ENCODE peak calls at places on chromosomes 5 and 9, in four cellular contexts. One of them, this sample, is unnamed.

GRCh38 chr5:165029471-165029870 is 1524.1 kb downstream of the MAT2B start:
- DNase-seq in HepG2: peak; percentile 6
- DNase-seq in GM12878: no peak
- DNase-seq in H1: peak; percentile 21
- DNase-seq in this sample: no peak

GRCh38 chr5:95669540-95669939 is 13.3 kb downstream of the SPATA9 start:
- DNase-seq in GM12878: no peak
- DNase-seq in HepG2: no peak
- DNase-seq in H1: no peak
- DNase-seq in this sample: no peak

GRCh38 chr9:131734165-131734610 is 5.7 kb downstream of the RAPGEF1 start:
- DNase-seq in GM12878: no peak
- DNase-seq in HepG2: no peak
- DNase-seq in H1: no peak
- DNase-seq in this sample: no peak

GRCh38 chr9:38339087-38339486 is 53.4 kb upstream of the ALDH1B1 start:
- DNase-seq in HepG2: no peak
- DNase-seq in H1: no peak
- DNase-seq in GM12878: peak; percentile 31
- DNase-seq in this sample: no peak

GRCh38 chr5:177256296-177256695 is 47.2 kb downstream of the RAB24 start:
- DNase-seq in H1: no peak
- DNase-seq in HepG2: no peak
- DNase-seq in GM12878: no peak
- DNase-seq in this sample: no peak

GRCh38 chr9:36074870-36075532 is 38.3 kb downstream of the RECK start:
- DNase-seq in GM12878: no peak
- DNase-seq in H1: no peak
- DNase-seq in HepG2: peak; percentile 17
- DNase-seq in this sample: no peak

GRCh38 chr5:113245427-113246052 is 189.2 kb downstream of the TSSK1B start:
- DNase-seq in GM12878: no peak
- DNase-seq in H1: no peak
- DNase-seq in HepG2: no peak
- DNase-seq in this sample: no peak

GRCh38 chr9:109765821-109766220 is 14.2 kb upstream of the PALM2AKAP2 start:
- DNase-seq in HepG2: no peak
- DNase-seq in GM12878: no peak
- DNase-seq in H1: no peak
- DNase-seq in this sample: no peak

GRCh38 chr5:155839251-155840037 is 487.5 kb upstream of the SGCD start:
- DNase-seq in HepG2: no peak
- DNase-seq in GM12878: no peak
- DNase-seq in H1: no peak
- DNase-seq in this sample: peak; percentile 13

GRCh38 chr9:27473135-27473534 is 51.0 kb upstream of the IFNK start:
- DNase-seq in H1: no peak
- DNase-seq in GM12878: no peak
- DNase-seq in HepG2: no peak
- DNase-seq in this sample: no peak

GRCh38 chr5:123116063-123116462 is 27.0 kb downstream of the PRDM6 start:
- DNase-seq in GM12878: no peak
- DNase-seq in HepG2: no peak
- DNase-seq in H1: no peak
- DNase-seq in this sample: no peak

GRCh38 chr9:134287591-134288518 is 38.4 kb upstream of the RXRA start:
- DNase-seq in GM12878: no peak
- DNase-seq in HepG2: no peak
- DNase-seq in H1: no peak
- DNase-seq in this sample: no peak

GRCh38 chr9:69325409-69326212 is 596 bp downstream of the ENTREP1 start:
- DNase-seq in GM12878: no peak
- DNase-seq in HepG2: no peak
- DNase-seq in H1: no peak
- DNase-seq in this sample: no peak

GRCh38 chr9:127943746-127944145 is 6.1 kb upstream of the DPM2 start:
- DNase-seq in GM12878: no peak
- DNase-seq in H1: peak; percentile 79
- DNase-seq in HepG2: peak; percentile 61
- DNase-seq in this sample: peak; percentile 68

DNA sequence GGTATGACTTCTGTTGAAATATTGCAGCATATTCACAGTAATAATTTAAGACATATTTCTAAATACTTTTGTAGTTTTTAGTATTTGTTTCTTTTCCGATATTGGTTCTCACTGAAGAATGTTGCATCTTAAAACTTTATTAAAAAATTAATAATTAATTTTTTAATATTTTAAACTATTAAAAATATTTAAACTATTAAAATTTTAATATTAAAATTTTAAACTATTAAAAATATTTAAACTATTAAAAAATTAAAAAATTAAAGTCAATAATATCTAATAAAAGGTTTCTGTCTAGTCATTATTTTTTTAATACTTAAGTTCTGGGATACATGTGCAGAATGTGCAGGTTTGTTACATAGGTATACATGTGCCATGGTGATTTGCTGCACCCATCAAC is 149.3 kb upstream of the CCNH start:
- DNase-seq in H1: no peak
- DNase-seq in HepG2: no peak
- DNase-seq in GM12878: no peak
- DNase-seq in this sample: no peak
- TF ChIP-seq SUZ12 in H1: no peak
- TF ChIP-seq SUZ12 in HepG2: no peak
- TF ChIP-seq SUZ12 in GM12878: no peak
- TF ChIP-seq SUZ12 in this sample: no peak

GRCh38 chr9:121654497-121655140 is 3.2 kb downstream of the DAB2IP start:
- DNase-seq in HepG2: no peak
- DNase-seq in GM12878: no peak
- DNase-seq in H1: no peak
- DNase-seq in this sample: no peak
- H3K27me3 ChIP-seq in HepG2: no peaks in the 10 kb centered on the region
- H3K27me3 ChIP-seq in GM12878: peaks cover 22% of the 10 kb centered on the region
- H3K27me3 ChIP-seq in H1: no peaks in the 10 kb centered on the region
- H3K27me3 ChIP-seq in this sample: no peaks in the 10 kb centered on the region

DNA sequence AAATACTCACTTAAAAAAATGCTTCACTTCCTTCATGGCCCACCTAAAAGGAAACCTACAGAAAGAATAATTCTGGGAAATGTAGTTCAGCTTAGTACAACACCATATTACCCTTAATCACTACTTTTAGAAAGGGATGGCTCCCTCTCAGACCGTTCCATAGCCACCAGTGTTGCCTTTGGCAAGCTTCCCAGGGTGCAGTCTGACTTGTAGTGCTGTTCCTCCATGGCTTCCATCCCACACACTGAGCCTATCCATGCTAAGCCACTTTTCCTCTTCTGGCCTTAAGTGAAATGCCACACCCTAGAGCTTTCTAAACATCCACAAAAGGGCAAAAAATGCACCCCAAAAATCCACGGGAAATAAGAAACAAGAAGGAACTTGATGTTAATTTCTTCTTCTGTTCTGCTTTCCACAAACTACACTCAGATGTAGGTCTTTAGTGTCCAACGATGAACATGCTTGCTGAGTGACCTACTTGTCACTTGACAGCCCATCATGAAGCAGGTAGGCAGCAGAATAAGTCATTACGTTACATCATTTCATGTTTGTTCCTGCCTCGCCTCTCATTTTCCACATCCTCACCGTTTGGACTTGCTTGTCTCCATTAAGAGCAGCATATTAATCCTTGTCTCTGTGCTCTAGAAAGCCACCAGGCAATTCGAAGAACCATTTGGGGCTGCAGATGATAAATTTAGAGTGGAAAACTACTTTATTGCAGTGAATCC is 391.1 kb upstream of the GRAMD2B start:
- DNase-seq in GM12878: no peak
- DNase-seq in HepG2: no peak
- DNase-seq in H1: no peak
- DNase-seq in this sample: no peak
- TF ChIP-seq SUZ12 in GM12878: no peak
- TF ChIP-seq SUZ12 in HepG2: no peak
- TF ChIP-seq SUZ12 in H1: no peak
- TF ChIP-seq SUZ12 in this sample: no peak

GRCh38 chr5:6489786-6490185 is 41.1 kb downstream of the UBE2QL1 start:
- DNase-seq in HepG2: no peak
- DNase-seq in H1: no peak
- DNase-seq in GM12878: no peak
- DNase-seq in this sample: no peak
- H3K27me3 ChIP-seq in HepG2: no peaks in the 10 kb centered on the region
- H3K27me3 ChIP-seq in H1: peaks cover 1% of the 10 kb centered on the region
- H3K27me3 ChIP-seq in GM12878: no peaks in the 10 kb centered on the region
- H3K27me3 ChIP-seq in this sample: no peaks in the 10 kb centered on the region

GRCh38 chr5:14268236-14268701 is 125.1 kb downstream of the TRIO start:
- DNase-seq in HepG2: peak; percentile 76
- DNase-seq in H1: no peak
- DNase-seq in GM12878: no peak
- DNase-seq in this sample: no peak
- TF ChIP-seq SUZ12 in HepG2: no peak
- TF ChIP-seq SUZ12 in H1: no peak
- TF ChIP-seq SUZ12 in GM12878: no peak
- TF ChIP-seq SUZ12 in this sample: no peak